ENCODE peak calls at places on chromosomes 11 and 22, in ten cellular contexts. One of them, this sample, is unnamed.

GRCh38 chr22:45676024-45676423 is 4.4 kb downstream of the ATXN10 start:
- DNase-seq in cardiac muscle cell: no peak
- DNase-seq in left ventricle myocardium inferior: no peak
- DNase-seq in body of pancreas: no peak
- DNase-seq in MM.1S: no peak
- DNase-seq in heart right ventricle: no peak
- DNase-seq in right atrium auricular region: no peak
- DNase-seq in neural progenitor cell: no peak
- DNase-seq in transverse colon: no peak
- DNase-seq in fibroblast of lung: no peak
- DNase-seq in this sample: no peak

GRCh38 chr11:71251761-71252433 is 480 bp downstream of the SHANK2 start:
- DNase-seq in cardiac muscle cell: peak; percentile 73
- DNase-seq in left ventricle myocardium inferior: no peak
- DNase-seq in body of pancreas: peak; percentile 75
- DNase-seq in MM.1S: no peak
- DNase-seq in heart right ventricle: no peak
- DNase-seq in right atrium auricular region: no peak
- DNase-seq in neural progenitor cell: peak; percentile 87
- DNase-seq in transverse colon: peak; percentile 43
- DNase-seq in fibroblast of lung: no peak
- DNase-seq in this sample: peak; percentile 89

GRCh38 chr11:27248430-27249207 is 114.4 kb downstream of the CCDC34 start:
- DNase-seq in cardiac muscle cell: no peak
- DNase-seq in left ventricle myocardium inferior: peak; percentile 23
- DNase-seq in body of pancreas: no peak
- DNase-seq in MM.1S: no peak
- DNase-seq in heart right ventricle: peak; percentile 41
- DNase-seq in right atrium auricular region: no peak
- DNase-seq in neural progenitor cell: no peak
- DNase-seq in transverse colon: no peak
- DNase-seq in fibroblast of lung: no peak
- DNase-seq in this sample: no peak

GRCh38 chr11:45075952-45076351 is 70.5 kb upstream of the PRDM11 start:
- DNase-seq in cardiac muscle cell: no peak
- DNase-seq in left ventricle myocardium inferior: no peak
- DNase-seq in body of pancreas: peak; percentile 68
- DNase-seq in MM.1S: no peak
- DNase-seq in heart right ventricle: no peak
- DNase-seq in right atrium auricular region: no peak
- DNase-seq in neural progenitor cell: no peak
- DNase-seq in transverse colon: no peak
- DNase-seq in fibroblast of lung: no peak
- DNase-seq in this sample: no peak

GRCh38 chr11:123430736-123431356 is 777 bp downstream of the GRAMD1B start:
- DNase-seq in cardiac muscle cell: peak; percentile 57
- DNase-seq in left ventricle myocardium inferior: peak; percentile 70
- DNase-seq in body of pancreas: peak; percentile 24
- DNase-seq in MM.1S: no peak
- DNase-seq in heart right ventricle: peak; percentile 54
- DNase-seq in right atrium auricular region: peak; percentile 69
- DNase-seq in neural progenitor cell: peak; percentile 70
- DNase-seq in transverse colon: peak; percentile 72
- DNase-seq in fibroblast of lung: peak; percentile 12
- DNase-seq in this sample: peak; percentile 88

GRCh38 chr11:112605093-112605666 is 344.5 kb upstream of the PLET1 start:
- DNase-seq in cardiac muscle cell: no peak
- DNase-seq in left ventricle myocardium inferior: no peak
- DNase-seq in body of pancreas: no peak
- DNase-seq in MM.1S: no peak
- DNase-seq in heart right ventricle: no peak
- DNase-seq in right atrium auricular region: no peak
- DNase-seq in neural progenitor cell: no peak
- DNase-seq in transverse colon: no peak
- DNase-seq in fibroblast of lung: no peak
- DNase-seq in this sample: no peak

GRCh38 chr22:22751043-22751603 is 106.7 kb downstream of the GGTLC2 start:
- DNase-seq in cardiac muscle cell: no peak
- DNase-seq in left ventricle myocardium inferior: no peak
- DNase-seq in body of pancreas: no peak
- DNase-seq in MM.1S: no peak
- DNase-seq in heart right ventricle: no peak
- DNase-seq in right atrium auricular region: no peak
- DNase-seq in neural progenitor cell: no peak
- DNase-seq in transverse colon: no peak
- DNase-seq in fibroblast of lung: no peak
- DNase-seq in this sample: no peak

GRCh38 chr11:131609317-131609716 is 238.9 kb downstream of the NTM start:
- DNase-seq in cardiac muscle cell: no peak
- DNase-seq in left ventricle myocardium inferior: no peak
- DNase-seq in body of pancreas: no peak
- DNase-seq in MM.1S: no peak
- DNase-seq in heart right ventricle: no peak
- DNase-seq in right atrium auricular region: no peak
- DNase-seq in neural progenitor cell: no peak
- DNase-seq in transverse colon: no peak
- DNase-seq in fibroblast of lung: peak; percentile 86
- DNase-seq in this sample: no peak

GRCh38 chr22:42925598-42925997 is 68.5 kb upstream of the ARFGAP3 start:
- DNase-seq in cardiac muscle cell: no peak
- DNase-seq in left ventricle myocardium inferior: no peak
- DNase-seq in body of pancreas: no peak
- DNase-seq in MM.1S: no peak
- DNase-seq in heart right ventricle: no peak
- DNase-seq in right atrium auricular region: no peak
- DNase-seq in neural progenitor cell: no peak
- DNase-seq in transverse colon: no peak
- DNase-seq in fibroblast of lung: no peak
- DNase-seq in this sample: no peak

GRCh38 chr22:42921301-42921700 is 64.2 kb upstream of the ARFGAP3 start:
- DNase-seq in cardiac muscle cell: no peak
- DNase-seq in left ventricle myocardium inferior: no peak
- DNase-seq in body of pancreas: peak; percentile 71
- DNase-seq in MM.1S: no peak
- DNase-seq in heart right ventricle: no peak
- DNase-seq in right atrium auricular region: no peak
- DNase-seq in neural progenitor cell: no peak
- DNase-seq in transverse colon: no peak
- DNase-seq in fibroblast of lung: no peak
- DNase-seq in this sample: no peak

GRCh38 chr22:42920101-42920820 is 63.2 kb upstream of the ARFGAP3 start:
- DNase-seq in cardiac muscle cell: no peak
- DNase-seq in left ventricle myocardium inferior: no peak
- DNase-seq in body of pancreas: peak; percentile 41
- DNase-seq in MM.1S: no peak
- DNase-seq in heart right ventricle: no peak
- DNase-seq in right atrium auricular region: no peak
- DNase-seq in neural progenitor cell: no peak
- DNase-seq in transverse colon: no peak
- DNase-seq in fibroblast of lung: no peak
- DNase-seq in this sample: no peak

GRCh38 chr22:42924436-42924835 is 67.4 kb upstream of the ARFGAP3 start:
- DNase-seq in cardiac muscle cell: no peak
- DNase-seq in left ventricle myocardium inferior: no peak
- DNase-seq in body of pancreas: no peak
- DNase-seq in MM.1S: no peak
- DNase-seq in heart right ventricle: no peak
- DNase-seq in right atrium auricular region: no peak
- DNase-seq in neural progenitor cell: no peak
- DNase-seq in transverse colon: no peak
- DNase-seq in fibroblast of lung: no peak
- DNase-seq in this sample: no peak

GRCh38 chr22:42922374-42923177 is 65.5 kb upstream of the ARFGAP3 start:
- DNase-seq in cardiac muscle cell: no peak
- DNase-seq in left ventricle myocardium inferior: no peak
- DNase-seq in body of pancreas: peak; percentile 63
- DNase-seq in MM.1S: no peak
- DNase-seq in heart right ventricle: no peak
- DNase-seq in right atrium auricular region: no peak
- DNase-seq in neural progenitor cell: no peak
- DNase-seq in transverse colon: no peak
- DNase-seq in fibroblast of lung: no peak
- DNase-seq in this sample: no peak
- H3K4me1 ChIP-seq in cardiac muscle cell: peaks cover 17% of the 10 kb centered on the region
- H3K4me1 ChIP-seq in left ventricle myocardium inferior: peaks cover 97% of the 10 kb centered on the region
- H3K4me1 ChIP-seq in body of pancreas: peaks cover 97% of the 10 kb centered on the region
- H3K4me1 ChIP-seq in MM.1S: no peaks in the 10 kb centered on the region
- H3K4me1 ChIP-seq in heart right ventricle: peaks cover 66% of the 10 kb centered on the region
- H3K4me1 ChIP-seq in right atrium auricular region: peaks cover 96% of the 10 kb centered on the region
- H3K4me1 ChIP-seq in neural progenitor cell: no peaks in the 10 kb centered on the region
- H3K4me1 ChIP-seq in transverse colon: peaks cover 15% of the 10 kb centered on the region
- H3K4me1 ChIP-seq in fibroblast of lung: peaks cover 12% of the 10 kb centered on the region
- H3K4me1 ChIP-seq in this sample: peaks cover 29% of the 10 kb centered on the region

DNA sequence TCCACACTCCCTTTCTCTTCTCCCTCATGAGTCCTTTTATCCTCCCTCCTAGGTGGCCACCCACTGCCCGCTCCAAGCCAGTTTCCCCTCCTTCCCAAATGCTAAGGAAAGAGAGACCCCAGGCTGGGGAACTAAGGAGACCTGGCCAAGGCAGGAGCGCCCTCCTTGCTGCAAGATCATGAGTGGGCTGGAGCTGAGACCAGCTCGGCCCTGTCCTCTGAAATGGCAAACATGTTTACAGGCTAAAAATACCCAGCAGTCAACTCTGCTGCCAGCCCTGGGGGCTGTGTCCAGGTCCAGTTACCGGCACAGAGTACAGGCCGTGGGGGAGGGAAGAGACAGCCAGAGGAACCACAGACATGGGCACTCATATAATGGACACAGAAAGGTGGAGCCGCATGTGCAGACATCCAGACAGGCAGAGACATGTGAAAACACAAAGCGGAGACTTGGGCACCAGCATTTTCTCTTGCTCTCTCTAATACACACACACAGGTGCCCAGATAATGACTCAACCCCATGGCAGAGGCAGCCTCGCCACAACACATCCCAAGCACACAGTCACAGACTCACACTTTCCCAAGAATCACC is 1.2 kb upstream of the AHNAK start:
- DNase-seq in cardiac muscle cell: peak; percentile 66
- DNase-seq in left ventricle myocardium inferior: peak; percentile 55
- DNase-seq in body of pancreas: peak; percentile 38
- DNase-seq in MM.1S: no peak
- DNase-seq in heart right ventricle: peak; percentile 72
- DNase-seq in right atrium auricular region: no peak
- DNase-seq in neural progenitor cell: peak; percentile 29
- DNase-seq in transverse colon: no peak
- DNase-seq in fibroblast of lung: no peak
- DNase-seq in this sample: no peak
- H3K27me3 ChIP-seq in cardiac muscle cell: peaks cover 14% of the 10 kb centered on the region
- H3K27me3 ChIP-seq in left ventricle myocardium inferior: no peaks in the 10 kb centered on the region
- H3K27me3 ChIP-seq in body of pancreas: no peaks in the 10 kb centered on the region
- H3K27me3 ChIP-seq in MM.1S: peaks cover 34% of the 10 kb centered on the region
- H3K27me3 ChIP-seq in heart right ventricle: no peaks in the 10 kb centered on the region
- H3K27me3 ChIP-seq in right atrium auricular region: no peaks in the 10 kb centered on the region
- H3K27me3 ChIP-seq in neural progenitor cell: peaks cover 64% of the 10 kb centered on the region
- H3K27me3 ChIP-seq in transverse colon: no peaks in the 10 kb centered on the region
- H3K27me3 ChIP-seq in fibroblast of lung: no peaks in the 10 kb centered on the region
- H3K27me3 ChIP-seq in this sample: no peaks in the 10 kb centered on the region

GRCh38 chr22:39254789-39255298 is 10.1 kb upstream of the PDGFB start:
- DNase-seq in cardiac muscle cell: no peak
- DNase-seq in left ventricle myocardium inferior: no peak
- DNase-seq in body of pancreas: no peak
- DNase-seq in MM.1S: peak; percentile 71
- DNase-seq in heart right ventricle: peak; percentile 76
- DNase-seq in right atrium auricular region: no peak
- DNase-seq in neural progenitor cell: no peak
- DNase-seq in transverse colon: no peak
- DNase-seq in fibroblast of lung: no peak
- DNase-seq in this sample: peak; percentile 59

GRCh38 chr22:39256186-39256552 is 11.4 kb upstream of the PDGFB start:
- DNase-seq in cardiac muscle cell: no peak
- DNase-seq in left ventricle myocardium inferior: no peak
- DNase-seq in body of pancreas: no peak
- DNase-seq in MM.1S: no peak
- DNase-seq in heart right ventricle: no peak
- DNase-seq in right atrium auricular region: no peak
- DNase-seq in neural progenitor cell: no peak
- DNase-seq in transverse colon: no peak
- DNase-seq in fibroblast of lung: no peak
- DNase-seq in this sample: no peak

GRCh38 chr22:39256979-39257378 is 12.2 kb upstream of the PDGFB start:
- DNase-seq in cardiac muscle cell: no peak
- DNase-seq in left ventricle myocardium inferior: no peak
- DNase-seq in body of pancreas: no peak
- DNase-seq in MM.1S: no peak
- DNase-seq in heart right ventricle: no peak
- DNase-seq in right atrium auricular region: no peak
- DNase-seq in neural progenitor cell: no peak
- DNase-seq in transverse colon: no peak
- DNase-seq in fibroblast of lung: no peak
- DNase-seq in this sample: no peak

GRCh38 chr22:39254122-39254521 is 9.3 kb upstream of the PDGFB start:
- DNase-seq in cardiac muscle cell: no peak
- DNase-seq in left ventricle myocardium inferior: no peak
- DNase-seq in body of pancreas: no peak
- DNase-seq in MM.1S: no peak
- DNase-seq in heart right ventricle: no peak
- DNase-seq in right atrium auricular region: no peak
- DNase-seq in neural progenitor cell: no peak
- DNase-seq in transverse colon: no peak
- DNase-seq in fibroblast of lung: no peak
- DNase-seq in this sample: peak; percentile 62

DNA sequence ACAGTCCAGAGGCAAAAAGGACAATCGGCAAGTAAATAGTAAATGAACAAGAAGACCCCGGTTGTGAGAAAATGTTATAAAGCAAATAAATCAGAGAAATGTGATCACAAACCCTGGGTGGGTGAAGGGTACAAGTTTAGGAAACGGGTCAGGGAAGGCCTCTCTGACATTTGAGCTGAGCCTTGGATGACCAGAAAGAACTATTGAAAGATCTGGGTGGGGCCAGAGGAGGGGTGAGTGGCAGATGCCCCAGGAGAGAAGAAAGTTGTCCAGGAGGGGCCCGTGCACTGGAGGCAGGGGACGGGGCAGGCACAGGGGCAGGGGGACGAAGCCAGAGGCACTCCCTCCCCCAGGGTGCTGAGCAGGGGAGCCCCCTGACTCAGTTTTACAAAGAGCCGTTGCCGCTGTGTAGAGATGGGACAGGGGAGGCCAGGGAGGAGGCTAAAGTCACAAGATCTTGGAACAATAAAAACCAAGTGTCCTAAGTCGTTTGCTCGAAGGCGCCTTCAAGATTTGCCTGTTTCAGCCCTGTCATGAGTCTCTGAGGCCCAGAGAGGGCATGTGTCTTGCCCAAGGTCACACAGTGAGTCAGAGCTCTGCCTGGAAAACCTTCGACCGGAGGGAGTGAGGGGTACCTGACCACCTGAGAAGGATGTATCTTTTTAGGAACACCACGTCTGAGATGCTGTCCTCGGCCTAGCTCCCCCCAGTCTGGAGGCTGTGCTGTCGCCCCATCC is 10.8 kb upstream of the PDGFB start:
- DNase-seq in cardiac muscle cell: no peak
- DNase-seq in left ventricle myocardium inferior: no peak
- DNase-seq in body of pancreas: no peak
- DNase-seq in MM.1S: no peak
- DNase-seq in heart right ventricle: no peak
- DNase-seq in right atrium auricular region: no peak
- DNase-seq in neural progenitor cell: no peak
- DNase-seq in transverse colon: no peak
- DNase-seq in fibroblast of lung: no peak
- DNase-seq in this sample: peak; percentile 44
- H3K27ac ChIP-seq in cardiac muscle cell: peak overlapping the region; percentile 74
- H3K27ac ChIP-seq in left ventricle myocardium inferior: peak overlapping the region; percentile 92
- H3K27ac ChIP-seq in body of pancreas: peak overlapping the region; percentile 29
- H3K27ac ChIP-seq in MM.1S: peak overlapping the region; percentile 49
- H3K27ac ChIP-seq in heart right ventricle: peak overlapping the region; percentile 90
- H3K27ac ChIP-seq in right atrium auricular region: peak overlapping the region; percentile 79
- H3K27ac ChIP-seq in neural progenitor cell: no peak overlapping the region
- H3K27ac ChIP-seq in transverse colon: no peak overlapping the region
- H3K27ac ChIP-seq in fibroblast of lung: peak overlapping the region; percentile 58
- H3K27ac ChIP-seq in this sample: peak overlapping the region; percentile 8

GRCh38 chr11:61107888-61108287 is 5.6 kb downstream of the CD5 start:
- DNase-seq in cardiac muscle cell: no peak
- DNase-seq in left ventricle myocardium inferior: no peak
- DNase-seq in body of pancreas: no peak
- DNase-seq in MM.1S: no peak
- DNase-seq in heart right ventricle: no peak
- DNase-seq in right atrium auricular region: no peak
- DNase-seq in neural progenitor cell: no peak
- DNase-seq in transverse colon: no peak
- DNase-seq in fibroblast of lung: no peak
- DNase-seq in this sample: no peak

GRCh38 chr11:61109671-61110070 is 7.4 kb downstream of the CD5 start:
- DNase-seq in cardiac muscle cell: no peak
- DNase-seq in left ventricle myocardium inferior: no peak
- DNase-seq in body of pancreas: no peak
- DNase-seq in MM.1S: no peak
- DNase-seq in heart right ventricle: no peak
- DNase-seq in right atrium auricular region: no peak
- DNase-seq in neural progenitor cell: no peak
- DNase-seq in transverse colon: no peak
- DNase-seq in fibroblast of lung: no peak
- DNase-seq in this sample: no peak

GRCh38 chr11:61106906-61107470 is 4.7 kb downstream of the CD5 start:
- DNase-seq in cardiac muscle cell: no peak
- DNase-seq in left ventricle myocardium inferior: no peak
- DNase-seq in body of pancreas: no peak
- DNase-seq in MM.1S: no peak
- DNase-seq in heart right ventricle: no peak
- DNase-seq in right atrium auricular region: no peak
- DNase-seq in neural progenitor cell: no peak
- DNase-seq in transverse colon: no peak
- DNase-seq in fibroblast of lung: no peak
- DNase-seq in this sample: no peak

GRCh38 chr11:61110255-61111059 is 8.2 kb downstream of the CD5 start:
- DNase-seq in cardiac muscle cell: no peak
- DNase-seq in left ventricle myocardium inferior: no peak
- DNase-seq in body of pancreas: no peak
- DNase-seq in MM.1S: no peak
- DNase-seq in heart right ventricle: no peak
- DNase-seq in right atrium auricular region: no peak
- DNase-seq in neural progenitor cell: no peak
- DNase-seq in transverse colon: no peak
- DNase-seq in fibroblast of lung: no peak
- DNase-seq in this sample: no peak

DNA sequence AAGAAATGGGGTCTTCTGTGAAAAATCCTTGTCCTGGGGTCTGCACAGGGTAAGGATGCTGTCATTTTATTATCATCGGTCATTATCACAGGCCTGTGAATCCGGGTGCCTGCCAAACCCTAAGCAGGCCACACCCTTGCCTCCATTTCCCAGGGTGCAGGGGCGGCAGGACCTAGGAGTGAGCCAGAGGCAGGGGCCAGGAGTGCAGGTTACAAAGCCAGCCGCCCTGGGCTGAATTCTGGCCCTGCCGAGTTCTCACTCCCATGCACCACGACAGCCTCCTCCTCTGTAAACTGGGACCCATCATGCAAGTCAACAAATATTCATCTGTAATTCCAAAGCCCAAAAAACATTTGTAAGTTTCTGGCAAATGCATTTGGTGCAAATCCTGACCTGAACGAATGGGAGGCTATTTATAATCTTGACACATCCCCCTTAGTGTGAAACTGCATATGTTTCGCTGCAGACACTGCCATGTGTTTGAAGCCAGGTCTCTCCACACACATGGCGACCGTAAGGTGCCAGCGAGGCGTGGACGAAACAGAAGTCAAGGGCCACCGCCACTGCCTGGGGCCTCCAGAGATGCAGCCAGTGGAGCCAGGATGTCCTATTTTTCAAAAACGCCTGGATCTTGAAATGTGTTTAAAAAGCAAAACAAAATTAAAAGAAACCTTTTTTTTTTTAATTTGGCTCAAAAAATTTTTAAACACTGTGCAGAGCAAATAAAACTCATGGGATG is 6.7 kb downstream of the CD5 start:
- DNase-seq in cardiac muscle cell: no peak
- DNase-seq in left ventricle myocardium inferior: no peak
- DNase-seq in body of pancreas: no peak
- DNase-seq in MM.1S: no peak
- DNase-seq in heart right ventricle: no peak
- DNase-seq in right atrium auricular region: no peak
- DNase-seq in neural progenitor cell: no peak
- DNase-seq in transverse colon: no peak
- DNase-seq in fibroblast of lung: no peak
- DNase-seq in this sample: no peak
- H3K4me1 ChIP-seq in cardiac muscle cell: no peaks in the 10 kb centered on the region
- H3K4me1 ChIP-seq in left ventricle myocardium inferior: no peaks in the 10 kb centered on the region
- H3K4me1 ChIP-seq in body of pancreas: no peaks in the 10 kb centered on the region
- H3K4me1 ChIP-seq in MM.1S: no peaks in the 10 kb centered on the region
- H3K4me1 ChIP-seq in heart right ventricle: no peaks in the 10 kb centered on the region
- H3K4me1 ChIP-seq in right atrium auricular region: no peaks in the 10 kb centered on the region
- H3K4me1 ChIP-seq in neural progenitor cell: no peaks in the 10 kb centered on the region
- H3K4me1 ChIP-seq in transverse colon: no peaks in the 10 kb centered on the region
- H3K4me1 ChIP-seq in fibroblast of lung: no peaks in the 10 kb centered on the region
- H3K4me1 ChIP-seq in this sample: no peaks in the 10 kb centered on the region

This sample was measured in endodermal cell.